ENCODE peak calls at places on chromosome 16, in five cellular contexts. One of them, this sample, is unnamed.

GRCh38 chr16:1533443-1533951 is at the start of gene TMEM204:
- DNase-seq in K562: no peak
- DNase-seq in GM12878: no peak
- DNase-seq in HepG2: no peak
- DNase-seq in SK-N-SH: peak; percentile 72
- DNase-seq in this sample: no peak

GRCh38 chr16:23174622-23175021 is 7.9 kb upstream of the SCNN1G start:
- DNase-seq in K562: no peak
- DNase-seq in SK-N-SH: no peak
- DNase-seq in GM12878: no peak
- DNase-seq in HepG2: no peak
- DNase-seq in this sample: no peak

GRCh38 chr16:84255050-84255810 is 15.4 kb upstream of the KCNG4 start:
- DNase-seq in GM12878: no peak
- DNase-seq in SK-N-SH: no peak
- DNase-seq in K562: no peak
- DNase-seq in HepG2: no peak
- DNase-seq in this sample: no peak

GRCh38 chr16:30185683-30186421 is 2.5 kb downstream of the CORO1A start:
- DNase-seq in K562: no peak
- DNase-seq in HepG2: no peak
- DNase-seq in SK-N-SH: peak; percentile 30
- DNase-seq in GM12878: peak; percentile 79
- DNase-seq in this sample: peak; percentile 95

GRCh38 chr16:65896448-65897153 is 469.9 kb upstream of the CDH5 start:
- DNase-seq in K562: no peak
- DNase-seq in GM12878: no peak
- DNase-seq in HepG2: peak; percentile 27
- DNase-seq in SK-N-SH: no peak
- DNase-seq in this sample: no peak

GRCh38 chr16:88705076-88705684 is 1.0 kb downstream of the RNF166 start:
- DNase-seq in SK-N-SH: no peak
- DNase-seq in HepG2: no peak
- DNase-seq in K562: no peak
- DNase-seq in GM12878: no peak
- DNase-seq in this sample: no peak

GRCh38 chr16:22425036-22425801 is 50.8 kb upstream of the CDR2 start:
- DNase-seq in SK-N-SH: no peak
- DNase-seq in K562: no peak
- DNase-seq in GM12878: no peak
- DNase-seq in HepG2: no peak
- DNase-seq in this sample: no peak

GRCh38 chr16:31002810-31003209 is 7.6 kb downstream of the STX1B start:
- DNase-seq in GM12878: no peak
- DNase-seq in K562: no peak
- DNase-seq in SK-N-SH: no peak
- DNase-seq in HepG2: no peak
- DNase-seq in this sample: no peak

GRCh38 chr16:2151188-2152091 is 3.0 kb downstream of the RAB26 start:
- DNase-seq in SK-N-SH: no peak
- DNase-seq in K562: no peak
- DNase-seq in HepG2: no peak
- DNase-seq in GM12878: no peak
- DNase-seq in this sample: peak; percentile 38

GRCh38 chr16:12067714-12068401 is 91.3 kb downstream of the SNX29 start:
- DNase-seq in HepG2: peak; percentile 84
- DNase-seq in GM12878: no peak
- DNase-seq in SK-N-SH: peak; percentile 74
- DNase-seq in K562: peak; percentile 67
- DNase-seq in this sample: no peak

GRCh38 chr16:26961459-26961858 is 105.3 kb upstream of the C16orf82 start:
- DNase-seq in GM12878: no peak
- DNase-seq in SK-N-SH: no peak
- DNase-seq in K562: no peak
- DNase-seq in HepG2: no peak
- DNase-seq in this sample: no peak

GRCh38 chr16:30768583-30769181 is 6.6 kb downstream of the RNF40 start:
- DNase-seq in HepG2: no peak
- DNase-seq in K562: no peak
- DNase-seq in SK-N-SH: no peak
- DNase-seq in GM12878: no peak
- DNase-seq in this sample: no peak

GRCh38 chr16:7843196-7843595 is 510.6 kb downstream of the RBFOX1 start:
- DNase-seq in HepG2: no peak
- DNase-seq in GM12878: no peak
- DNase-seq in SK-N-SH: no peak
- DNase-seq in K562: no peak
- DNase-seq in this sample: no peak

GRCh38 chr16:22968931-22969330 is 155.0 kb downstream of the HS3ST2 start:
- DNase-seq in SK-N-SH: no peak
- DNase-seq in HepG2: no peak
- DNase-seq in GM12878: no peak
- DNase-seq in K562: no peak
- DNase-seq in this sample: no peak

GRCh38 chr16:2737238-2737605 is 15.2 kb upstream of the SRRM2 start:
- DNase-seq in GM12878: no peak
- DNase-seq in K562: no peak
- DNase-seq in SK-N-SH: no peak
- DNase-seq in HepG2: no peak
- DNase-seq in this sample: no peak

GRCh38 chr16:711548-712320 is 3.2 kb upstream of the METRN start:
- DNase-seq in HepG2: no peak
- DNase-seq in GM12878: no peak
- DNase-seq in SK-N-SH: peak; percentile 93
- DNase-seq in K562: peak; percentile 76
- DNase-seq in this sample: peak; percentile 71

GRCh38 chr16:56649820-56650219 is 1.9 kb upstream of the MT1B start:
- DNase-seq in GM12878: no peak
- DNase-seq in SK-N-SH: no peak
- DNase-seq in HepG2: no peak
- DNase-seq in K562: no peak
- DNase-seq in this sample: no peak

GRCh38 chr16:68289621-68290329 is 21.0 kb downstream of the SLC7A6OS start:
- DNase-seq in SK-N-SH: no peak
- DNase-seq in HepG2: no peak
- DNase-seq in GM12878: peak; percentile 77
- DNase-seq in K562: peak; percentile 63
- DNase-seq in this sample: no peak

GRCh38 chr16:59259074-59259963 is 525.2 kb upstream of the GOT2 start:
- DNase-seq in SK-N-SH: no peak
- DNase-seq in GM12878: no peak
- DNase-seq in K562: no peak
- DNase-seq in HepG2: no peak
- DNase-seq in this sample: peak; percentile 63

GRCh38 chr16:50690177-50690576 is 3.2 kb upstream of the NOD2 start:
- DNase-seq in HepG2: no peak
- DNase-seq in K562: no peak
- DNase-seq in GM12878: no peak
- DNase-seq in SK-N-SH: no peak
- DNase-seq in this sample: no peak

GRCh38 chr16:67547423-67548264 is 14.7 kb upstream of the CTCF start:
- DNase-seq in SK-N-SH: no peak
- DNase-seq in K562: no peak
- DNase-seq in GM12878: no peak
- DNase-seq in HepG2: no peak
- DNase-seq in this sample: no peak

GRCh38 chr16:64687796-64688195 is 434.1 kb downstream of the CDH11 start:
- DNase-seq in GM12878: no peak
- DNase-seq in K562: no peak
- DNase-seq in SK-N-SH: no peak
- DNase-seq in HepG2: no peak
- DNase-seq in this sample: no peak

GRCh38 chr16:69467531-69468204 is 43.2 kb downstream of the CYB5B start:
- DNase-seq in SK-N-SH: no peak
- DNase-seq in HepG2: peak; percentile 52
- DNase-seq in K562: no peak
- DNase-seq in GM12878: no peak
- DNase-seq in this sample: no peak

GRCh38 chr16:85910854-85911247 is 11.9 kb downstream of the IRF8 start:
- DNase-seq in HepG2: no peak
- DNase-seq in GM12878: no peak
- DNase-seq in SK-N-SH: no peak
- DNase-seq in K562: no peak
- DNase-seq in this sample: no peak

GRCh38 chr16:80029381-80029630 is 428.8 kb upstream of the MAF start:
- DNase-seq in HepG2: no peak
- DNase-seq in K562: no peak
- DNase-seq in GM12878: no peak
- DNase-seq in SK-N-SH: no peak
- DNase-seq in this sample: no peak

GRCh38 chr16:17780181-17780580 is 309.4 kb upstream of the XYLT1 start:
- DNase-seq in GM12878: no peak
- DNase-seq in SK-N-SH: no peak
- DNase-seq in HepG2: no peak
- DNase-seq in K562: no peak
- DNase-seq in this sample: no peak

GRCh38 chr16:84647830-84648594 is at the start of gene KLHL36:
- DNase-seq in SK-N-SH: peak; percentile 96
- DNase-seq in GM12878: no peak
- DNase-seq in HepG2: no peak
- DNase-seq in K562: peak; percentile 98
- DNase-seq in this sample: peak; percentile 28

GRCh38 chr16:89422527-89422904 is 67.8 kb downstream of the ANKRD11 start:
- DNase-seq in K562: no peak
- DNase-seq in GM12878: peak; percentile 85
- DNase-seq in SK-N-SH: no peak
- DNase-seq in HepG2: no peak
- DNase-seq in this sample: no peak

DNA sequence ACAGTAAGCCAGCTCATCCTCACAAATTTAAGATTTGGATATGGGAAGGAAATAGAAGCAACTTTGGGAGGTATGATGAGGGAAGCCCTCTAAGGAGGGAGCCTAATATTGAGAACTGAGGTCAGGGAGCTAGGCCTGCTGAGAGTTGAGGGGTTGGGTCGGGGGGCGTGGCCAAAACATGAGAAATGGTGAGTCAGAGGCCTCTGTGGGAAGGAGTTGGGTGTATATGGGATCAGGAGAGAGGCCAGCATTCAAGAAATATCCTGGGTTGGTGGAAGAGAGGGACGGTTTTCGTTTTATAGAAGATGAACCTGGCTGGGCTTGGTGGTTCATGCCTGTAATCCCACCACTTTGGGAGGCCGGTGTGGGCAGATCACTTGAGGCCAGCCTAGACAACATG is 48.4 kb downstream of the CLEC16A start:
- DNase-seq in K562: peak; percentile 77
- DNase-seq in SK-N-SH: no peak
- DNase-seq in HepG2: no peak
- DNase-seq in GM12878: no peak
- DNase-seq in this sample: no peak
- TF ChIP-seq REST in K562: no peak
- TF ChIP-seq REST in SK-N-SH: no peak
- TF ChIP-seq REST in HepG2: no peak
- TF ChIP-seq REST in GM12878: no peak
- TF ChIP-seq REST in this sample: no peak

DNA sequence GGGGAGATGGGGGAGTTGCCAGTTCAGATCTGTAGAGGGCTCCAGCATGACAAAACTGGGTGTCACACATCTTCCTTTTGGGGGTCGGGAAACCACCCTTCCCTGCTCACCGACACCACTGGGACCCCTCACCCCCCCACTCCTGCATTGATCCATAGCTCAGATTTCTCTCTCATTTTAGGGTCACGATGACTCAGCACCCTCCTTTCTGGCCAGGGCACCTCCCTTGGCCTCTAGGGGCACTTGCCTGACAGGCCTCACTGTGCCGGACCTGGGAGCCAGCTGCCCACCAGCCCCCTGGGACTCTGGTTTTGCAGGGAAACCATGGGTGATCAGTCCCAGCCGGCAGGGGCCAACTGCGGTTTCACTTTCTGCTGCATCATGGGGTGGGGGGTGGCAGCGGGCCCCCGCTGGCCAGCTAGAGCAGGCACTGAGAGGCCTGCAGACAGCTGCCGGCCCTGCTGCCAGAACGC is 239.4 kb downstream of the MRTFB start:
- DNase-seq in SK-N-SH: peak; percentile 44
- DNase-seq in K562: peak; percentile 52
- DNase-seq in HepG2: peak; percentile 51
- DNase-seq in GM12878: peak; percentile 86
- DNase-seq in this sample: no peak
- TF ChIP-seq CTCF in SK-N-SH: no peak
- TF ChIP-seq CTCF in K562: peak; percentile 21
- TF ChIP-seq CTCF in HepG2: peak; percentile 48
- TF ChIP-seq CTCF in GM12878: peak; percentile 35
- TF ChIP-seq CTCF in this sample: no peak

DNA sequence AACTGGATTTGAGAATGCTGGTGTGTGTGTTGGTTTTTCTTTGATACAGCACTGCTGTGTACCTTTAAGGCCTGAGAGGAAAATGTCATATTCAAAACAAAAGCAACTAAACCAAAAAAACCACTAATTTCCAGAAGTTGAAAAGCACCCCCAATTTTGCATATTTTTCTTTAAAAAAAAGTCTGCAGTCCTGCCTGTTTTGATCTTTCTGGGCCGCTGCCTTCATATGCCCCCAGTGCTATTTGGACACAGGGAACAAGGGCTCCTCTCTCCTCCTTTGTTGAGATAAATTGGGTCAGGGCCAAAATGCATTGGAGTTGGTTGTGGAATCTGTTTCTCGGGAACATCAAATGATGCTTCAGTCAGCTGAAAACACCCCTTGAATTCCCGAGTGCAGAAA is 26.9 kb downstream of the GPT2 start:
- DNase-seq in HepG2: no peak
- DNase-seq in SK-N-SH: no peak
- DNase-seq in K562: no peak
- DNase-seq in GM12878: peak; percentile 34
- DNase-seq in this sample: no peak
- TF ChIP-seq GABPA in HepG2: no peak
- TF ChIP-seq GABPA in SK-N-SH: no peak
- TF ChIP-seq GABPA in K562: no peak
- TF ChIP-seq GABPA in GM12878: no peak
- TF ChIP-seq GABPA in this sample: no peak

DNA sequence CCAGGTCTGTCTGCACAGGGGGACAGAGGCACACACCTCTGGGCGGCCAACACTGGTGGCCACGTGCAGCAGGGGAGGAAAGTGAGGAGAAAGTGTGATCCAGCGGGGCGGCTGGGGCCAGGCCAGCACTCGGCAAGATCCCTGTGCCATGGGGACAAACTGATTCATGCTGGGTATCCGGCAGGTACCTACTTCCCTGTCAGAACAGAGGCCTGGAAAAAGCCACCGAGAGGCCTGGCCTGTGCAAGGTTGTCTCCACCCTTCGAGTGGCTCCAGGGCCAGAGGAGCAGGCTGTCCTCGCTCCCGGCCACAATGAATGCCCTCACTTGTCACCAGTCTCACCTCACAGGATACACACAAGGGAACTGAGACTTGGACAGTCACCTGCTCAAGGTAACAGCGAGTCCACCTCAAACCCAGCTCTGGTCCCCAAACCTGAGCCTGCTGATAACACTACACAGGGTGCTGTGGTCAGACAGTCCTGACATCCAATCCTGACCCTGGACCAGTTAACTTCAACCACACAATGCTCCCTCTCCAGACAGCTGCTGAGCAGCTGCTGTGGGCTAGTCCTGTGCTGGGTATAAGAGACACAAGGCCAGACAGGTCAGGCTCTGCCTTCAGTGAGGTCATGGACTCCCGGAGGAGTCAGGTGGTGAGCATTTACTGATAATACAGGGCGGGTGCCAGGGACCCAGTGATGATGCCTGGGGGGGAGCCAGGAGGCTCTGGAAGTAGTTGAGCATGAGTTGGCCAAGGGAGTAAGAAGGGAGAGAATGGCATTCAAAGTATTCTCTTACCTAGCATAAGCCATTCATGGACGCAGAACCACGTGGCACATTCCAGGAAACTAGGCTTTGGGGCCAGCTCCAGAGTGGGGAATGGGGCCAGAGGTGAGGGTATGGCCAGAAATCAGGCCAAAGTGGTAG is 53.0 kb downstream of the VAC14 start:
- DNase-seq in HepG2: no peak
- DNase-seq in GM12878: no peak
- DNase-seq in K562: no peak
- DNase-seq in SK-N-SH: no peak
- DNase-seq in this sample: no peak
- TF ChIP-seq REST in HepG2: no peak
- TF ChIP-seq REST in GM12878: no peak
- TF ChIP-seq REST in K562: no peak
- TF ChIP-seq REST in SK-N-SH: no peak
- TF ChIP-seq REST in this sample: no peak

This sample was measured in HL-60.